ENCODE peak calls at places on chromosomes 6 and 20, in five cellular contexts. One of them, this sample, is unnamed.

GRCh38 chr6:13990830-13991229 is 66.1 kb downstream of the RNF182 start:
- DNase-seq in activated CD4-positive, CD25-positive, alpha-beta regulatory T cell: no peak
- DNase-seq in left lobe of liver: no peak
- DNase-seq in NCI-H510A treated with DMSO at 0.1 percent for 48 hours: no peak
- DNase-seq in central memory CD4-positive, alpha-beta T cell: no peak
- DNase-seq in this sample: no peak

GRCh38 chr6:16239798-16240123 is 1.4 kb downstream of the GMPR start:
- DNase-seq in activated CD4-positive, CD25-positive, alpha-beta regulatory T cell: no peak
- DNase-seq in left lobe of liver: no peak
- DNase-seq in NCI-H510A treated with DMSO at 0.1 percent for 48 hours: no peak
- DNase-seq in central memory CD4-positive, alpha-beta T cell: no peak
- DNase-seq in this sample: no peak

GRCh38 chr20:33010674-33011449 is 3.4 kb downstream of the BPIFB2 start:
- DNase-seq in activated CD4-positive, CD25-positive, alpha-beta regulatory T cell: no peak
- DNase-seq in left lobe of liver: no peak
- DNase-seq in NCI-H510A treated with DMSO at 0.1 percent for 48 hours: no peak
- DNase-seq in central memory CD4-positive, alpha-beta T cell: no peak
- DNase-seq in this sample: no peak

GRCh38 chr6:36267731-36268477 is 2.0 kb upstream of the PNPLA1 start:
- DNase-seq in activated CD4-positive, CD25-positive, alpha-beta regulatory T cell: no peak
- DNase-seq in left lobe of liver: no peak
- DNase-seq in NCI-H510A treated with DMSO at 0.1 percent for 48 hours: no peak
- DNase-seq in central memory CD4-positive, alpha-beta T cell: no peak
- DNase-seq in this sample: no peak

GRCh38 chr20:52457826-52458225 is 266.2 kb upstream of the ZFP64 start:
- DNase-seq in activated CD4-positive, CD25-positive, alpha-beta regulatory T cell: no peak
- DNase-seq in left lobe of liver: no peak
- DNase-seq in NCI-H510A treated with DMSO at 0.1 percent for 48 hours: no peak
- DNase-seq in central memory CD4-positive, alpha-beta T cell: no peak
- DNase-seq in this sample: no peak

GRCh38 chr6:160919713-160920112 is 71.9 kb upstream of the MAP3K4 start:
- DNase-seq in activated CD4-positive, CD25-positive, alpha-beta regulatory T cell: no peak
- DNase-seq in left lobe of liver: peak
- DNase-seq in NCI-H510A treated with DMSO at 0.1 percent for 48 hours: no peak
- DNase-seq in central memory CD4-positive, alpha-beta T cell: no peak
- DNase-seq in this sample: no peak

GRCh38 chr20:34574426-34574825 is 15.9 kb downstream of the MAP1LC3A start:
- DNase-seq in activated CD4-positive, CD25-positive, alpha-beta regulatory T cell: no peak
- DNase-seq in left lobe of liver: no peak
- DNase-seq in NCI-H510A treated with DMSO at 0.1 percent for 48 hours: no peak
- DNase-seq in central memory CD4-positive, alpha-beta T cell: no peak
- DNase-seq in this sample: no peak

GRCh38 chr6:41039060-41039998 is at the start of gene UNC5CL:
- DNase-seq in activated CD4-positive, CD25-positive, alpha-beta regulatory T cell: peak
- DNase-seq in left lobe of liver: peak
- DNase-seq in NCI-H510A treated with DMSO at 0.1 percent for 48 hours: peak
- DNase-seq in central memory CD4-positive, alpha-beta T cell: peak
- DNase-seq in this sample: peak

GRCh38 chr20:62913043-62913630 is 13.2 kb downstream of the DIDO1 start:
- DNase-seq in activated CD4-positive, CD25-positive, alpha-beta regulatory T cell: no peak
- DNase-seq in left lobe of liver: no peak
- DNase-seq in NCI-H510A treated with DMSO at 0.1 percent for 48 hours: no peak
- DNase-seq in central memory CD4-positive, alpha-beta T cell: no peak
- DNase-seq in this sample: no peak

GRCh38 chr6:125818659-125819297 is 28.0 kb downstream of the NCOA7 start:
- DNase-seq in activated CD4-positive, CD25-positive, alpha-beta regulatory T cell: no peak
- DNase-seq in left lobe of liver: no peak
- DNase-seq in NCI-H510A treated with DMSO at 0.1 percent for 48 hours: no peak
- DNase-seq in central memory CD4-positive, alpha-beta T cell: no peak
- DNase-seq in this sample: no peak

GRCh38 chr20:2420510-2420909 is 39.8 kb downstream of the TGM6 start:
- DNase-seq in activated CD4-positive, CD25-positive, alpha-beta regulatory T cell: no peak
- DNase-seq in left lobe of liver: no peak
- DNase-seq in NCI-H510A treated with DMSO at 0.1 percent for 48 hours: no peak
- DNase-seq in central memory CD4-positive, alpha-beta T cell: no peak
- DNase-seq in this sample: no peak

This sample was measured in immature natural killer cell.